ENCODE peak calls at places on chromosomes 5 and 9, in eight cellular contexts. A is astrocyte; L is CD4-positive, CD25-positive, alpha-beta regulatory T cell; T is heart left ventricle; U is psoas muscle; Q is lung; E is HepG2; F is CD4-positive, alpha-beta T cell. W is an unnamed sample.
A peak's percentile ranks its signal among the peaks of the same experiment; 100 is the strongest.

GRCh38 chr9:123525424-123525823 is 169.4 kb downstream of the CRB2 start:
- DNase-seq in F (no peak), Q (no peak), U (no peak), A (no peak), E (no peak), L (no peak), T (no peak), W (no peak)

GRCh38 chr5:170151105-170151831 is 45.6 kb downstream of the FOXI1 start:
- DNase-seq in L (no peak), U (no peak), E (peak; percentile 54), Q (peak; percentile 85), F (no peak), A (peak; percentile 85), T (peak; percentile 78), W (peak; percentile 88)

GRCh38 chr5:148125641-148126040 is 42.7 kb upstream of the SPINK14 start:
- DNase-seq in F (no peak), U (no peak), A (no peak), T (no peak), Q (no peak), E (peak; percentile 8), L (no peak), W (peak; percentile 11)

GRCh38 chr5:8577792-8578191 is 708.8 kb downstream of the MTRR start:
- DNase-seq in U (no peak), L (no peak), A (no peak), Q (no peak), F (no peak), T (no peak), E (no peak), W (no peak)

GRCh38 chr5:169939731-169940130 is 40.6 kb downstream of the INSYN2B start:
- DNase-seq in U (no peak), E (no peak), F (no peak), L (no peak), Q (no peak), A (no peak), T (no peak), W (no peak)

GRCh38 chr9:18791074-18791473 is 241.9 kb downstream of the SAXO1 start:
- DNase-seq in E (peak; percentile 39), A (no peak), U (no peak), Q (no peak), T (no peak), L (no peak), F (no peak), W (peak; percentile 43)

GRCh38 chr5:179373961-179374505 is 28.8 kb upstream of the ADAMTS2 start:
- DNase-seq in L (no peak), T (peak; percentile 40), F (no peak), U (no peak), Q (no peak), A (no peak), E (no peak), W (no peak)

GRCh38 chr5:69035665-69036064 is 58.1 kb upstream of the SLC30A5 start:
- DNase-seq in L (no peak), Q (no peak), U (no peak), A (no peak), T (no peak), E (no peak), F (no peak), W (no peak)

GRCh38 chr9:114779352-114779845 is 26.4 kb downstream of the TNFSF15 start:
- DNase-seq in L (no peak), E (no peak), T (no peak), Q (peak; percentile 89), A (peak; percentile 28), F (no peak), U (peak; percentile 51), W (peak; percentile 92)

GRCh38 chr5:37043693-37044092 is 167.1 kb downstream of the NIPBL start:
- DNase-seq in L (no peak), Q (no peak), U (no peak), E (peak; percentile 3), T (no peak), A (no peak), F (no peak), W (peak; percentile 24)

GRCh38 chr9:18543406-18543965 is 69.5 kb downstream of the ADAMTSL1 start:
- DNase-seq in A (peak; percentile 91), E (no peak), F (no peak), L (no peak), Q (no peak), T (no peak), U (no peak), W (no peak)

GRCh38 chr9:77218612-77219011 is 41.3 kb downstream of the VPS13A start:
- DNase-seq in E (no peak), L (no peak), F (no peak), Q (no peak), T (no peak), A (peak; percentile 73), U (no peak), W (no peak)

GRCh38 chr5:115349001-115349817 is 52.8 kb upstream of the CCDC112 start:
- DNase-seq in E (peak; percentile 69), F (no peak), Q (no peak), U (peak; percentile 32), T (no peak), L (no peak), A (peak; percentile 90), W (peak; percentile 67)

DNA sequence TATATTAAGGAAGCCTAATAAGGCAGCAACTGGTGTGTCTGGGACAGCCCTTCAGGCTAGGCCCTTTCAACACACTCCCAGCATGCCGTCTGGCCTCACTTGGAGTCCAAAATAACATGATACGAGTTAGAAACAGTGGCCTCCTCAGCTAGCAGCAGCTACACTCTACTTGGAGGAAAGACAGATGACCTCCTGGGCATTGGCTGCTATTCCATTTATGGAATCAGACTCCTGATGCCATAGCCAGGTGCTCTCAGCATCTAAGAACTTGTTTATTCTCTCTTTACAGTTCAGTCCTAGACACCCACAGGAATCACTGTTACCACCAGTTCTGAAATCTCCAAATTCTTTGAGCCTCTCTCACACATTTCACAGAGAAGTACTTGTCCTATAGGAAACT is 31.8 kb downstream of the RUSC2 start:
- DNase-seq in A (peak; percentile 94), T (no peak), F (no peak), Q (no peak), E (no peak), U (peak; percentile 40), L (no peak), W (peak; percentile 26)
- H3K27ac ChIP-seq in A (peak overlapping the region; percentile 96), T (peak overlapping the region; percentile 19), F (no peak overlapping the region), Q (peak overlapping the region; percentile 43), E (no peak overlapping the region), U (peak overlapping the region; percentile 92), L (no peak overlapping the region), W (peak overlapping the region; percentile 96)

GRCh38 chr9:120931278-120932085 is 4.9 kb upstream of the TRAF1 start:
- DNase-seq in T (no peak), F (peak; percentile 51), U (no peak), Q (no peak), A (peak; percentile 69), L (peak; percentile 84), E (no peak), W (no peak)
- H3K27ac ChIP-seq in T (peak overlapping the region; percentile 73), F (peak overlapping the region; percentile 100), U (peak overlapping the region; percentile 74), Q (peak overlapping the region; percentile 94), A (peak overlapping the region; percentile 89), L (peak overlapping the region; percentile 99), E (no peak overlapping the region), W (no peak overlapping the region)

GRCh38 chr5:176568657-176569056 is 19.5 kb downstream of the CDHR2 start:
- DNase-seq in Q (no peak), U (no peak), A (no peak), T (no peak), F (no peak), L (no peak), E (no peak), W (no peak)
- H3K27ac ChIP-seq in Q (no peak overlapping the region), U (no peak overlapping the region), A (no peak overlapping the region), T (no peak overlapping the region), F (no peak overlapping the region), L (no peak overlapping the region), E (no peak overlapping the region), W (no peak overlapping the region)

GRCh38 chr9:113603773-113604172 is 140.2 kb downstream of the RGS3 start:
- DNase-seq in F (no peak), E (no peak), T (no peak), A (no peak), U (no peak), Q (no peak), L (no peak), W (no peak)

GRCh38 chr9:113604393-113604792 is 140.9 kb downstream of the RGS3 start:
- DNase-seq in Q (no peak), L (no peak), F (no peak), A (no peak), T (no peak), E (no peak), U (no peak), W (no peak)

GRCh38 chr9:113600871-113601545 is 137.5 kb downstream of the RGS3 start:
- DNase-seq in U (no peak), F (no peak), T (peak; percentile 36), A (no peak), L (no peak), Q (no peak), E (no peak), W (no peak)

GRCh38 chr9:113600477-113600851 is 136.9 kb downstream of the RGS3 start:
- DNase-seq in Q (no peak), F (no peak), L (no peak), T (peak; percentile 62), U (no peak), E (no peak), A (no peak), W (no peak)

DNA sequence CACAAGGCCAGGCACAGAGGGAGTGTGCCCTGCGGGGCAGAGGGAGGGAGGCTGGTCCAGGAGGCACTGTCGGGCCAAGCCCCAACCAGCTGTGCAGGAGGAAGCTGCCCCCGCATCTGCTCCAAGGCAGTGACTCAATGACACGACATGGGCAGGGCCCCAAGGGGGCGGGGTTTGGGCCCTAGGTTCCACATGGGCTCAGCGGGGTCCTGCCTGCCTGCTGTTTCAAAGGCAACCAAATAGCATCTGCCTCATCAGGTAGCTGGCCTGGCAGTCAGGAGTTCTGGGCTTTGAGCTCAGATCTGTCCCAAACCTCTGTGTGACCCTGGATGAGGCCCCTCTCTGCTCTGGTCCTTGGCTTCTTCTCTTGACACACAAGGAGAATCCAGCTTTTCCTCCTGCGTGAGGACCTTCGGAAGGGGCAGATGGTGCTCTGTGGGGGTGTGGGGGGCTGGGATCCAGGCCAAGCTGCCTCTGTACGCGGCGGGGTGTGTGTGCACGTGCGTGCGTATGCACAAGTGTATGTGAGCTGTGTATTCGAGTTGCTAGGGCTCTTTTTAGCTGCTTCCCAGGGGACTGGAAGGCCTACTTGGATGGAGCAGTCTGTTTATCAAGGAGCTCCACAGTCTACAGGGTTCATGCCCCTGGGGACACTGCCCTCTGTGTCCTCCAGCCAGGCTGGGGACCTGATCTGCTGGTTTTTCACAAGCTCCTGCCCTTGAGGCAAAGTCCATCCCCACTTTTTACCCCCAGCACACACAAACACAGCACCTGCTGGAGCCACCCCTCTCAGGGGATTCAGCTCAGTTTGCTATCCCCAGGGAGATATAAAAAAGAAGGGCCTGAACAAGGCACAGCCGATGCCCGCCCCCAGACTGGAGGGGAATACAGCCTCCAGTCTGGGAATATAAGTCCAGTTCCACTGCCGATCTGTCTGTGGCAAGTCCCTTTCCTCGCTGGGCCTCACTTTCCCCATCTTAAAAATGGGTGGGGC is 138.9 kb downstream of the RGS3 start:
- DNase-seq in E (peak; percentile 54), U (peak; percentile 90), T (peak; percentile 87), Q (peak; percentile 69), A (peak; percentile 72), L (no peak), F (no peak), W (no peak)
- H3K27ac ChIP-seq in E (no peak overlapping the region), U (peak overlapping the region; percentile 50), T (peak overlapping the region; percentile 55), Q (peak overlapping the region; percentile 27), A (peak overlapping the region; percentile 80), L (no peak overlapping the region), F (no peak overlapping the region), W (no peak overlapping the region)

W was measured in A549.